ENCODE peak calls at places on chromosomes 1 and 21, in seven cellular contexts. S, Y, K, V, X, A and L are unnamed samples.

GRCh38 chr1:41164727-41165126 is 77.4 kb downstream of the SCMH1 start:
- DNase-seq in S (no peak), Y (no peak), X (no peak), K (no peak), A (no peak), V (no peak), L (no peak)

GRCh38 chr21:34351786-34352241 is 12.0 kb upstream of the KCNE2 start:
- DNase-seq in A (peak; percentile 69), Y (peak; percentile 24), V (no peak), K (peak; percentile 17), X (peak; percentile 56), S (peak; percentile 38), L (peak; percentile 17)

GRCh38 chr1:240967070-240967724 is 355.2 kb upstream of the GREM2 start:
- DNase-seq in Y (no peak), S (peak; percentile 47), X (peak; percentile 35), A (no peak), K (no peak), V (no peak), L (no peak)

GRCh38 chr21:29102791-29103257 is 27.6 kb upstream of the MAP3K7CL start:
- DNase-seq in Y (no peak), X (no peak), S (no peak), A (no peak), K (no peak), V (no peak), L (no peak)

GRCh38 chr1:180256353-180257027 is 26.4 kb downstream of the LHX4 start:
- DNase-seq in S (no peak), K (no peak), A (no peak), V (no peak), X (no peak), Y (no peak), L (no peak)

GRCh38 chr1:111516008-111516535 is 12.6 kb upstream of the ADORA3 start:
- DNase-seq in V (no peak), K (no peak), A (peak; percentile 62), X (peak; percentile 26), S (peak; percentile 74), Y (no peak), L (peak; percentile 65)

GRCh38 chr1:109466440-109467300 is at the start of gene SYPL2:
- DNase-seq in V (no peak), A (peak; percentile 34), Y (no peak), S (peak; percentile 64), K (no peak), X (peak; percentile 77), L (no peak)

GRCh38 chr1:67785847-67786753 is 47.2 kb downstream of the GNG12 start:
- DNase-seq in V (no peak), X (peak; percentile 19), A (no peak), K (no peak), Y (no peak), S (peak; percentile 29), L (no peak)

GRCh38 chr1:88982055-88982454 is 10.4 kb downstream of the KYAT3 start:
- DNase-seq in Y (no peak), S (peak; percentile 37), K (no peak), V (no peak), X (no peak), A (no peak), L (no peak)

GRCh38 chr1:116886532-116886931 is 23.2 kb upstream of the PTGFRN start:
- DNase-seq in S (peak; percentile 64), K (no peak), V (no peak), A (no peak), Y (no peak), X (no peak), L (no peak)

GRCh38 chr1:15370781-15371467 is 38.8 kb upstream of the EFHD2 start:
- DNase-seq in X (no peak), S (no peak), Y (no peak), V (no peak), K (no peak), A (no peak), L (no peak)

GRCh38 chr1:57632401-57632800 is 208.5 kb upstream of the DAB1 start:
- DNase-seq in Y (no peak), S (peak; percentile 49), K (no peak), X (peak; percentile 16), V (no peak), A (no peak), L (no peak)

GRCh38 chr1:212401838-212402582 is 12.7 kb downstream of the PACC1 start:
- DNase-seq in K (no peak), X (no peak), A (no peak), V (no peak), Y (no peak), S (peak; percentile 62), L (no peak)